ENCODE peak calls at places on chromosomes 1 and 21, in nine cellular contexts. R is WERI-Rb-1; X is T-cell; H is stimulated activated CD8-positive, alpha-beta memory T cell treated with anti-CD3 and anti-CD28 coated beads, Interleukin-7, amount 100 ng/mL, for 48 hours; Y is upper lobe of right lung; C is ovary; B is nucleus accumbens; K is fibroblast of lung; N is A549. J is an unnamed sample.

GRCh38 chr21:46559291-46559983 is 45.4 kb downstream of the S100B start:
- DNase-seq in C (no peak), B (no peak), N (no peak), R (no peak), H (peak; percentile 55), K (no peak), X (peak; percentile 53), Y (no peak), J (no peak)

GRCh38 chr21:36732217-36732616 is 33.3 kb downstream of the SIM2 start:
- DNase-seq in N (no peak), X (no peak), H (no peak), K (no peak), B (no peak), C (no peak), Y (no peak), R (no peak), J (no peak)

GRCh38 chr21:29248124-29248523 is 50.6 kb upstream of the BACH1 start:
- DNase-seq in N (no peak), B (no peak), X (no peak), C (no peak), Y (no peak), K (no peak), R (no peak), H (no peak), J (no peak)

GRCh38 chr1:6172549-6172948 is 7.6 kb downstream of the CHD5 start:
- DNase-seq in X (no peak), C (no peak), B (no peak), Y (no peak), R (no peak), N (no peak), H (no peak), K (no peak), J (no peak)

GRCh38 chr1:11473635-11474034 is 5.3 kb upstream of the DISP3 start:
- DNase-seq in N (no peak), C (no peak), H (no peak), R (no peak), Y (no peak), K (no peak), X (peak; percentile 6), B (no peak), J (peak; percentile 32)

GRCh38 chr1:160682983-160683886 is 28.4 kb downstream of the CD48 start:
- DNase-seq in B (no peak), H (no peak), K (no peak), Y (no peak), N (no peak), X (no peak), R (no peak), C (no peak), J (no peak)

GRCh38 chr1:229768232-229768631 is 142.2 kb downstream of the URB2 start:
- DNase-seq in N (no peak), K (no peak), H (no peak), Y (no peak), C (no peak), R (no peak), B (no peak), X (no peak), J (no peak)

GRCh38 chr1:38533772-38534472 is 325.6 kb downstream of the RRAGC start:
- DNase-seq in N (no peak), H (no peak), K (no peak), C (no peak), X (no peak), Y (no peak), R (no peak), B (no peak), J (peak; percentile 15)

GRCh38 chr1:180166436-180166800 is 11.7 kb downstream of the QSOX1 start:
- DNase-seq in C (no peak), H (no peak), X (no peak), R (no peak), K (no peak), N (no peak), Y (no peak), B (no peak), J (no peak)

GRCh38 chr1:214338212-214338611 is 57.3 kb downstream of the SMYD2 start:
- DNase-seq in Y (no peak), N (no peak), R (no peak), B (no peak), H (no peak), K (no peak), X (no peak), C (no peak), J (no peak)

GRCh38 chr1:54610048-54610447 is 13.3 kb downstream of the FAM151A start:
- DNase-seq in H (no peak), B (no peak), R (no peak), C (no peak), N (no peak), Y (no peak), X (no peak), K (no peak), J (no peak)

GRCh38 chr21:31576428-31576827 is 83.1 kb upstream of the SOD1 start:
- DNase-seq in H (no peak), C (no peak), Y (no peak), B (no peak), R (no peak), X (no peak), N (no peak), K (no peak), J (no peak)

GRCh38 chr21:26236281-26236680 is 65.7 kb upstream of the APP start:
- DNase-seq in X (no peak), H (no peak), N (no peak), Y (no peak), R (no peak), C (no peak), B (no peak), K (no peak), J (no peak)

GRCh38 chr1:115796897-115797296 is 28.4 kb upstream of the CASQ2 start:
- DNase-seq in B (no peak), R (no peak), C (no peak), N (no peak), Y (no peak), X (no peak), K (no peak), H (no peak), J (no peak)

GRCh38 chr21:43343095-43343991 is 83.6 kb downstream of the SIK1 start:
- DNase-seq in Y (peak; percentile 94), X (no peak), K (no peak), C (no peak), R (no peak), N (peak; percentile 46), B (no peak), H (no peak), J (no peak)

GRCh38 chr21:21137986-21138385 is 139.8 kb downstream of the NCAM2 start:
- DNase-seq in N (no peak), B (no peak), Y (no peak), H (no peak), X (no peak), C (no peak), K (peak; percentile 25), R (no peak), J (no peak)

GRCh38 chr1:165137551-165138316 is 218.8 kb downstream of the LMX1A start:
- DNase-seq in C (no peak), K (no peak), B (no peak), R (no peak), N (no peak), Y (no peak), H (no peak), X (no peak), J (no peak)

GRCh38 chr1:203607169-203607873 is 19.3 kb upstream of the ATP2B4 start:
- DNase-seq in B (no peak), H (peak; percentile 51), Y (no peak), N (no peak), X (peak; percentile 45), R (no peak), K (peak; percentile 93), C (peak; percentile 58), J (no peak)

GRCh38 chr1:36482724-36483388 is at the start of gene CSF3R:
- DNase-seq in C (no peak), K (no peak), N (no peak), B (no peak), X (no peak), Y (peak; percentile 81), R (no peak), H (no peak), J (no peak)

GRCh38 chr21:34827445-34828235 is 158.8 kb downstream of the CLIC6 start:
- DNase-seq in K (no peak), R (no peak), B (no peak), Y (no peak), H (no peak), N (no peak), C (no peak), X (no peak), J (no peak)

GRCh38 chr1:21050031-21050430 is 126.7 kb downstream of the EIF4G3 start:
- DNase-seq in C (no peak), R (no peak), K (peak; percentile 89), N (no peak), H (no peak), B (no peak), X (no peak), Y (no peak), J (no peak)

GRCh38 chr21:15992171-15992570 is 262.4 kb downstream of the USP25 start:
- DNase-seq in H (no peak), X (no peak), C (no peak), K (peak; percentile 62), B (no peak), Y (no peak), N (no peak), R (no peak), J (no peak)

GRCh38 chr1:204960306-204960984 is 82.6 kb upstream of the CNTN2 start:
- DNase-seq in H (no peak), Y (no peak), C (no peak), X (no peak), N (no peak), B (no peak), R (no peak), K (no peak), J (no peak)

GRCh38 chr1:177567393-177567792 is 396.6 kb downstream of the BRINP2 start:
- DNase-seq in R (peak; percentile 52), B (no peak), H (no peak), X (no peak), C (no peak), N (peak; percentile 7), Y (no peak), K (peak; percentile 14), J (peak; percentile 65)

GRCh38 chr1:30146448-30146847 is 576.9 kb downstream of the MATN1 start:
- DNase-seq in C (no peak), K (no peak), R (no peak), Y (no peak), B (no peak), H (no peak), X (no peak), N (no peak), J (no peak)

GRCh38 chr1:230068952-230069684 is 2.1 kb downstream of the GALNT2 start:
- DNase-seq in H (no peak), K (peak; percentile 50), B (peak; percentile 16), N (no peak), C (no peak), R (no peak), Y (peak; percentile 37), X (no peak), J (peak; percentile 72)

GRCh38 chr1:224784606-224785328 is 144.7 kb upstream of the DNAH14 start:
- DNase-seq in N (no peak), B (no peak), Y (no peak), R (no peak), H (no peak), C (no peak), K (peak; percentile 44), X (no peak), J (no peak)

GRCh38 chr1:43530483-43531452 is at the start of gene PTPRF:
- DNase-seq in B (peak; percentile 71), R (peak; percentile 69), Y (peak; percentile 86), C (peak; percentile 85), N (peak; percentile 63), K (peak; percentile 39), X (no peak), H (no peak), J (peak; percentile 83)

GRCh38 chr1:167474191-167474641 is 44.1 kb downstream of the CD247 start:
- DNase-seq in K (no peak), N (no peak), X (peak; percentile 59), B (no peak), Y (peak; percentile 13), R (peak; percentile 24), H (peak; percentile 66), C (no peak), J (peak; percentile 88)

GRCh38 chr1:10761503-10762152 is 34.8 kb downstream of the CASZ1 start:
- DNase-seq in H (no peak), B (no peak), R (no peak), C (no peak), K (no peak), N (no peak), Y (peak; percentile 87), X (no peak), J (no peak)